ENCODE peak calls at places on chromosome 13, in ten cellular contexts. U, I, X, K, Z, E, C, S, Y and T are unnamed samples.

GRCh38 chr13:30856004-30856790 is 49.9 kb upstream of the MEDAG start:
- DNase-seq in U (no peak), I (no peak), X (no peak), K (no peak), Z (no peak), E (no peak), C (no peak), S (no peak), Y (no peak), T (no peak)

GRCh38 chr13:25775275-25775674 is 276.5 kb downstream of the SHISA2 start:
- DNase-seq in U (no peak), I (no peak), X (no peak), K (no peak), Z (no peak), E (no peak), C (no peak), S (no peak), Y (no peak), T (no peak)

GRCh38 chr13:47175172-47175806 is 278.4 kb upstream of the HTR2A start:
- DNase-seq in U (no peak), I (no peak), X (no peak), K (no peak), Z (peak), E (no peak), C (peak), S (no peak), Y (no peak), T (no peak)

GRCh38 chr13:29569253-29570057 is 26.0 kb downstream of the SLC7A1 start:
- DNase-seq in U (no peak), I (no peak), X (no peak), K (no peak), Z (peak), E (no peak), C (no peak), S (peak), Y (no peak), T (no peak)

GRCh38 chr13:33164331-33164730 is 121.2 kb downstream of the STARD13 start:
- DNase-seq in U (no peak), I (no peak), X (no peak), K (no peak), Z (no peak), E (no peak), C (no peak), S (no peak), Y (no peak), T (no peak)

GRCh38 chr13:50731400-50731799 is 112.1 kb downstream of the DLEU7 start:
- DNase-seq in U (no peak), I (no peak), X (no peak), K (no peak), Z (peak), E (no peak), C (peak), S (no peak), Y (no peak), T (no peak)

GRCh38 chr13:46495066-46495465 is 57.9 kb upstream of the LRCH1 start:
- DNase-seq in U (no peak), I (no peak), X (no peak), K (no peak), Z (no peak), E (no peak), C (no peak), S (no peak), Y (no peak), T (no peak)

GRCh38 chr13:21124853-21125252 is 51.5 kb downstream of the SKA3 start:
- DNase-seq in U (no peak), I (no peak), X (peak), K (no peak), Z (peak), E (no peak), C (peak), S (peak), Y (no peak), T (no peak)

GRCh38 chr13:53357582-53357981 is 329.0 kb downstream of the OLFM4 start:
- DNase-seq in U (no peak), I (peak), X (no peak), K (no peak), Z (no peak), E (no peak), C (no peak), S (no peak), Y (no peak), T (no peak)

GRCh38 chr13:90485441-90485840 is 862.0 kb upstream of the MIR17HG start:
- DNase-seq in U (no peak), I (no peak), X (no peak), K (no peak), Z (peak), E (peak), C (peak), S (no peak), Y (no peak), T (no peak)

GRCh38 chr13:92743992-92744391 is 482.6 kb upstream of the GPC6 start:
- DNase-seq in U (no peak), I (no peak), X (no peak), K (no peak), Z (peak), E (no peak), C (no peak), S (no peak), Y (no peak), T (no peak)

GRCh38 chr13:51970251-51970793 is 40.9 kb downstream of the ATP7B start:
- DNase-seq in U (no peak), I (no peak), X (no peak), K (no peak), Z (no peak), E (no peak), C (no peak), S (no peak), Y (no peak), T (no peak)

GRCh38 chr13:24943136-24943535 is 152.8 kb upstream of the PABPC3 start:
- DNase-seq in U (no peak), I (no peak), X (no peak), K (no peak), Z (no peak), E (no peak), C (no peak), S (no peak), Y (no peak), T (no peak)

GRCh38 chr13:99816321-99816720 is 155.2 kb downstream of the ZIC5 start:
- DNase-seq in U (no peak), I (no peak), X (no peak), K (no peak), Z (no peak), E (no peak), C (no peak), S (no peak), Y (no peak), T (no peak)

GRCh38 chr13:43666403-43666802 is 120.4 kb downstream of the ENOX1 start:
- DNase-seq in U (no peak), I (no peak), X (no peak), K (no peak), Z (no peak), E (no peak), C (no peak), S (no peak), Y (no peak), T (no peak)

GRCh38 chr13:110109910-110110309 is 197.0 kb downstream of the COL4A1 start:
- DNase-seq in U (no peak), I (no peak), X (no peak), K (peak), Z (peak), E (no peak), C (peak), S (no peak), Y (no peak), T (no peak)

GRCh38 chr13:110107568-110108347 is 199.2 kb downstream of the COL4A1 start:
- DNase-seq in U (no peak), I (no peak), X (no peak), K (no peak), Z (peak), E (peak), C (no peak), S (no peak), Y (peak), T (no peak)

GRCh38 chr13:110110783-110111182 is 196.2 kb downstream of the COL4A1 start:
- DNase-seq in U (no peak), I (no peak), X (no peak), K (no peak), Z (no peak), E (no peak), C (no peak), S (no peak), Y (no peak), T (no peak)

GRCh38 chr13:110108348-110109139 is 198.4 kb downstream of the COL4A1 start:
- DNase-seq in U (peak), I (no peak), X (no peak), K (peak), Z (peak), E (peak), C (peak), S (peak), Y (peak), T (peak)

DNA sequence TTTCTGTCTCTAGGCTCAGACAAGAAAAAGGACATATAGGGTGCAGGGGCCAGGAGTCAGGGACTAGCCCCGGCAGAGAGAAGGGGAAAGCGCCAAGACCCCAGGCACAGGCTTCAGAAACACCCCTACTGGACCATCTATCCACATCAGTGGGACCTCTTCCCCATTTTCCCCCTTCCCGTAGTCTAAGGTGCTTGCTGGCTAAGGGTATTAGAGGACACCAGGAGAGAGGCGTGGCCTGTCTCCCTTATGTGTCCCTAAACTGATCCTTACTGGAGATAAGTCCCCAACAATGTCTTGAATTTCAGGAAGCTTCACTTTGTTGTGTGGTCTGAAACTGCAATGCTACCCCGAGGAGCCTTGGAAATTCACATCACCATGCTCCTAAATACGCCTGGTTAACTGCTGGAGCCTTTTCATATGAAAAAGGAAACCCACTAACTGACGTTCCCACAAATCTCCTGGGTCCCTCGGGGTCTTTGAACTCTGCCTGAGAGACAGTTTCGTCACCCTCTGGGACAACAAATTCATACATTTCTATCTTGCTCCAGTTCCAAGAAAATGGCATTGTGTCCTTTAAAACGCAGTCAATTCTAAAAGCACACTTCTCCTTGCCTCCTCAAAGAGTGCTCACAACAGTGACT is 197.7 kb downstream of the COL4A1 start:
- DNase-seq in U (no peak), I (no peak), X (no peak), K (no peak), Z (no peak), E (no peak), C (no peak), S (no peak), Y (no peak), T (no peak)
- TF ChIP-seq CTCF in U (no peak), I (no peak), X (no peak), K (no peak), Z (no peak), E (no peak), C (no peak), S (no peak), Y (no peak), T (no peak)

GRCh38 chr13:114024603-114025431 is 50.9 kb upstream of the C13orf46 start:
- DNase-seq in U (no peak), I (peak), X (no peak), K (no peak), Z (peak), E (no peak), C (no peak), S (no peak), Y (no peak), T (no peak)

GRCh38 chr13:114023716-114024602 is 50.1 kb upstream of the C13orf46 start:
- DNase-seq in U (no peak), I (no peak), X (no peak), K (no peak), Z (no peak), E (no peak), C (no peak), S (no peak), Y (no peak), T (no peak)

GRCh38 chr13:114027046-114027760 is 53.3 kb upstream of the C13orf46 start:
- DNase-seq in U (no peak), I (no peak), X (no peak), K (no peak), Z (peak), E (no peak), C (peak), S (no peak), Y (no peak), T (no peak)

GRCh38 chr13:114026128-114026880 is 52.4 kb upstream of the C13orf46 start:
- DNase-seq in U (no peak), I (no peak), X (no peak), K (no peak), Z (no peak), E (no peak), C (no peak), S (no peak), Y (no peak), T (no peak)

GRCh38 chr13:114025432-114026127 is 51.7 kb upstream of the C13orf46 start:
- DNase-seq in U (no peak), I (no peak), X (no peak), K (no peak), Z (peak), E (no peak), C (peak), S (no peak), Y (no peak), T (no peak)
- TF ChIP-seq CTCF in U (no peak), I (no peak), X (no peak), K (no peak), Z (peak), E (no peak), C (no peak), S (no peak), Y (no peak), T (no peak)

GRCh38 chr13:35789335-35790166 is 313.1 kb upstream of the MAB21L1 start:
- DNase-seq in U (no peak), I (peak), X (no peak), K (no peak), Z (peak), E (no peak), C (peak), S (no peak), Y (no peak), T (no peak)
- TF ChIP-seq CTCF in U (peak), I (peak), X (peak), K (peak), Z (peak), E (peak), C (peak), S (no peak), Y (no peak), T (peak)

GRCh38 chr13:88887045-88887662 is 1216.0 kb downstream of the SLITRK5 start:
- DNase-seq in U (no peak), I (no peak), X (no peak), K (no peak), Z (no peak), E (no peak), C (no peak), S (no peak), Y (peak), T (no peak)
- TF ChIP-seq CTCF in U (peak), I (no peak), X (no peak), K (no peak), Z (no peak), E (no peak), C (no peak), S (no peak), Y (no peak), T (no peak)

DNA sequence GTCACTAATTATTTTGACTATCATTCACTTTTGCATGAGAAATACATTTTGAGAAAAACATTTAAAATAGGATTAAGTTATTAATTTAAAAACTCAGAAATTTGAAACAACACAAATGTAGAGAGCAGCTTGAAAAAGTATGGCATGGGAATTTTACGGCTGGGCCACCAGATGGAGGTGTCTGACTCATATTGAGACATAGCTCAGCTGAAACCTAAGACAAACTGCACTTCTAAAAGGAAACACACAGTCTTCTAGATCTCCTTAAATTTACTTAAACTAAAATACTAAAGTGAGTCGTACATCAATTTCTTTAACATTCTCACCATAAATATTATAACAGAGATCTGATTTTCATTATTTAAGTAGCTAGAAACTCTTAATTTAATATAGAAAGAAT is 41.9 kb upstream of the POSTN start:
- DNase-seq in U (no peak), I (no peak), X (no peak), K (no peak), Z (peak), E (no peak), C (peak), S (peak), Y (peak), T (no peak)
- TF ChIP-seq CTCF in U (peak), I (no peak), X (peak), K (peak), Z (peak), E (no peak), C (peak), S (no peak), Y (no peak), T (peak)

GRCh38 chr13:108220042-108220441 is 1.9 kb downstream of the ABHD13 start:
- DNase-seq in U (no peak), I (no peak), X (no peak), K (no peak), Z (no peak), E (no peak), C (no peak), S (no peak), Y (no peak), T (no peak)

GRCh38 chr13:108214511-108215383 is 589 bp downstream of the LIG4 start:
- DNase-seq in U (no peak), I (peak), X (no peak), K (no peak), Z (peak), E (no peak), C (no peak), S (no peak), Y (peak), T (no peak)

GRCh38 chr13:108215428-108215827 is at the start of gene LIG4:
- DNase-seq in U (peak), I (peak), X (peak), K (peak), Z (peak), E (peak), C (peak), S (peak), Y (peak), T (peak)

GRCh38 chr13:108213946-108214345 is 1.4 kb downstream of the LIG4 start:
- DNase-seq in U (no peak), I (no peak), X (no peak), K (no peak), Z (no peak), E (no peak), C (no peak), S (no peak), Y (no peak), T (no peak)

GRCh38 chr13:108218044-108218974 is at the start of gene ABHD13:
- DNase-seq in U (peak), I (peak), X (peak), K (peak), Z (peak), E (peak), C (peak), S (peak), Y (peak), T (peak)
- TF ChIP-seq CTCF in U (no peak), I (no peak), X (peak), K (peak), Z (no peak), E (no peak), C (no peak), S (no peak), Y (no peak), T (no peak)

GRCh38 chr13:110323172-110323851 is 16.2 kb downstream of the COL4A2 start:
- DNase-seq in U (no peak), I (no peak), X (no peak), K (no peak), Z (peak), E (no peak), C (peak), S (no peak), Y (no peak), T (no peak)
- TF ChIP-seq CTCF in U (peak), I (no peak), X (no peak), K (no peak), Z (peak), E (no peak), C (peak), S (no peak), Y (peak), T (no peak)

GRCh38 chr13:98556968-98557591 is 19.8 kb downstream of the STK24 start:
- DNase-seq in U (no peak), I (no peak), X (no peak), K (no peak), Z (no peak), E (no peak), C (no peak), S (no peak), Y (no peak), T (no peak)
- TF ChIP-seq CTCF in U (peak), I (no peak), X (no peak), K (no peak), Z (no peak), E (no peak), C (peak), S (no peak), Y (no peak), T (no peak)

GRCh38 chr13:70490320-70490935 is 382.2 kb upstream of the KLHL1 start:
- DNase-seq in U (no peak), I (no peak), X (no peak), K (no peak), Z (no peak), E (no peak), C (no peak), S (no peak), Y (no peak), T (no peak)

GRCh38 chr13:70483599-70484276 is 375.5 kb upstream of the KLHL1 start:
- DNase-seq in U (no peak), I (no peak), X (no peak), K (no peak), Z (no peak), E (no peak), C (no peak), S (no peak), Y (no peak), T (no peak)

GRCh38 chr13:70484931-70485330 is 376.7 kb upstream of the KLHL1 start:
- DNase-seq in U (no peak), I (no peak), X (no peak), K (no peak), Z (no peak), E (no peak), C (no peak), S (no peak), Y (no peak), T (no peak)
- TF ChIP-seq CTCF in U (no peak), I (no peak), X (no peak), K (no peak), Z (no peak), E (no peak), C (no peak), S (no peak), Y (no peak), T (no peak)

DNA sequence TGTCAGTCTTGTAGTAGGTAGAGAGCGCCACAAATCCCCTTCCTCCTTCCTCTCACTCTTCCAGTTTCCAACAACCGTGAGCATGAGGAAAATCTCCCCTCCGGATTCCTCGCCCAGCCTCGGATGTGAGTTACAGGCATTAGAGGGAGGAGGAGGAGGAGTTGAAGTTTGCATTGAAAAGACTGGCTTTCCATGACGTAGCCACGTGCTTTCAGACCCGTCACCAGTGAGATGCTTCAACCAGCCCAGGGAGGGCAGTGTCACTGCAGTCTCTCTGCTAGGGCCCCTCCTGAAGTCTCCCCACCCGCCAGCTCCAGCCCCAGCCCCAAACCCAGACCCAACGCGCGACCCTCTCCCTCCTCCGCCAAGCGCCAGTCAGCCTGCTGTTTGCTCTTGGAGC is 444 bp upstream of the FGF14 start:
- DNase-seq in U (no peak), I (no peak), X (no peak), K (no peak), Z (peak), E (no peak), C (peak), S (no peak), Y (peak), T (peak)
- TF ChIP-seq CTCF in U (no peak), I (no peak), X (peak), K (no peak), Z (peak), E (no peak), C (no peak), S (no peak), Y (no peak), T (no peak)